ENCODE peak calls at places on chromosome 10, in four cellular contexts. P is IMR-90, H is lower lobe of right lung, O is tibial nerve. K is an unnamed sample.

GRCh38 chr10:114406455-114406854 is 2.2 kb upstream of the AFAP1L2 start:
- DNase-seq in H (no peak), O (no peak), P (no peak), K (no peak)

GRCh38 chr10:4475796-4476195 is 350.2 kb upstream of the AKR1E2 start:
- DNase-seq in H (no peak), O (no peak), P (no peak), K (no peak)

GRCh38 chr10:103724771-103725170 is 130.6 kb downstream of the SH3PXD2A start:
- DNase-seq in P (no peak), H (no peak), O (no peak), K (no peak)

GRCh38 chr10:5598085-5598690 is 68.2 kb downstream of the ASB13 start:
- DNase-seq in P (no peak), H (no peak), O (no peak), K (no peak)

GRCh38 chr10:53453196-53453595 is 680.6 kb upstream of the MBL2 start:
- DNase-seq in H (no peak), O (no peak), P (no peak), K (no peak)

GRCh38 chr10:132946311-132946710 is 3.9 kb upstream of the CFAP46 start:
- DNase-seq in H (no peak), P (no peak), O (no peak), K (no peak)

GRCh38 chr10:75401569-75402485 is at the start of gene ZNF503:
- DNase-seq in P (peak; percentile 97), H (peak; percentile 97), O (peak; percentile 94), K (peak; percentile 96)

GRCh38 chr10:113179270-113179669 is 229.2 kb downstream of the TCF7L2 start:
- DNase-seq in H (peak; percentile 79), O (peak; percentile 28), P (no peak), K (no peak)

GRCh38 chr10:52597189-52597863 is 175.3 kb downstream of the MBL2 start:
- DNase-seq in P (no peak), O (no peak), H (no peak), K (no peak)

GRCh38 chr10:22315455-22316285 is 518 bp upstream of the COMMD3 start:
- DNase-seq in P (no peak), O (no peak), H (no peak), K (no peak)

DNA sequence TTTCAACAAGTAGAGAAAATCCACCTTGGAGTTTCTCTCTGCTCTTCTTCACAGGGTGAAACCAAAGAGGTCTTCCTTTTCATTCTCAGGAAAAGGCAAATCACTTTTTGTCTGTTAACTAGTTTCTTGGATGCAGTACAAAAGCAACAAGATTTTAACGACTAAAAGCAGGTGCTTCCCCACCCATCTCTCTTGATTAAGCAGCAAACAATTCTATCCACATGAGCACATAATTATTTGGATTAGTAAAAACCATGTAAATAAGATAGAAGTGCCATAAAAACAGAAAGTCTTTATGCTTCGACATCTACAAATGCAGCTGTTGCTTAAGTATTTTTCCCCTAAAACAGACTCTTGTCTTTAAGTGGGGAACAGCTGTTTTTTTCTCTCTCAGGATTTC is 37.4 kb downstream of the USP54 start:
- DNase-seq in O (no peak), H (no peak), P (no peak), K (no peak)
- H3K27ac ChIP-seq in O (peak overlapping the region; percentile 76), H (no peak overlapping the region), P (no peak overlapping the region), K (peak overlapping the region; percentile 94)

DNA sequence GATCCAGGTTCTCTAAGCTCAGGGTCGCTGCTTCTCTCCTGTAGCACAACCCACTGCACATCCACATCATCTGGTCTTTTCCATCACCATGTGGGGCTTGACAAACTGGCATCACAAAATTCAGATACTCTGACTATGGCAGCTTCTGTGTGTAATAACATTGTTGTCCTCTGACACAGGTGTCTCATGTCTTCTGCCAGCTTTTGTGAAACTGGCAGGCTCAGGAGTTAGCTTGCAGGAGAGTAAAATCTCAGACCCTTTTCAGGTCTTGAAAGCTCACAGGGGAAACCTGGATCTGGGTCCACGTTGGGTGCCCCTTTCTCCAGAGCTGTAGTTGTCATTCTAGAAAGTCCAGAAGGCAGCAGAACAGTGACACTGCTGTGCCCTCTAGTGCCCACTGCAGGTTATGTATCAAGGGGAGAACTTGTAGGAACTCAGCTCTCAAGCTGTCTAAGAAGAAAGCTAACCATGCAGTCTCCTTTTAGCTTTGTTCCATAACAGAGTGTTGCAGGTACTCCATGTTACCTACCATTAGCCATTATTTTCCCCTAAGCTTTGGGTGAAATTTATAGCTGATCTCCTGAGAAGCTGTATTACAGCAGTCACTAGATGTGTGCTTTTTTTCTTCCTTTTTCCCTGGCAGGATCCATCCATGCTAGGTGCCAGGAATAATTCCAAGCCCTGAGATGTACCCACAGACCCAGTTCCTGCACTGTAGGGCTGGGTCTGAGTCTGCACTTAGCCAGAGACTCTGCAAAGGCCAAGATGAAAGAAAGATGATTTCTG is 102.7 kb downstream of the ZNF248 start:
- DNase-seq in H (no peak), P (no peak), O (no peak), K (no peak)
- TF ChIP-seq CTCF in H (peak; percentile 46), P (peak; percentile 42), O (peak; percentile 10), K (peak; percentile 39)

DNA sequence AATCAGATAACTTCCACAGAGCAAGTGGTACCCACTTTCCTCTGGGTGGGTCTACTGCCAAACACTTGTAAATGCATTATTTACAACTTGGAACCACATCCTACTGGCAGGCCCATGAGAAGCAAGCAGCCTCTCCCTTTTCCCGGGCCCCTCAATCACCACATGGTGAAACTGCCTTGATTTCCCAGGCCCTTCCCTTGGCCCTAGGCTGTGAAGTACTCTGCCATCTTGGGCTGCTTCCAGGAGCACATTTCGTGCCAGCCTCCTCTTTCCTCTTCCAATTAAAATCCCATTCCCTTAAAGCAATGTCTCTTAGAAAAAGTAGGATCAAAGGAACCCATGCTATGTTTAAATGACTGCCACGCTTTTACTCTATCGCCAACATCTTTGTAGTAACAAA is 71.4 kb downstream of the CUZD1 start:
- DNase-seq in P (no peak), H (no peak), O (no peak), K (no peak)
- H3K27me3 ChIP-seq in P (no peaks in the 10 kb centered on the region), H (no peaks in the 10 kb centered on the region), O (no peaks in the 10 kb centered on the region), K (no peaks in the 10 kb centered on the region)

GRCh38 chr10:16644146-16644545 is 122.5 kb upstream of the C1QL3 start:
- DNase-seq in H (no peak), O (no peak), P (peak; percentile 69), K (no peak)
- H3K27ac ChIP-seq in H (no peak overlapping the region), O (no peak overlapping the region), P (no peak overlapping the region), K (no peak overlapping the region)

GRCh38 chr10:12716042-12716441 is 285.5 kb downstream of the CCDC3 start:
- DNase-seq in O (no peak), H (no peak), P (no peak), K (no peak)

GRCh38 chr10:12720217-12720981 is 281.1 kb downstream of the CCDC3 start:
- DNase-seq in O (peak; percentile 93), H (peak; percentile 93), P (peak; percentile 97), K (no peak)

GRCh38 chr10:12721334-12721733 is 280.2 kb downstream of the CCDC3 start:
- DNase-seq in P (no peak), O (no peak), H (no peak), K (no peak)

GRCh38 chr10:12719365-12719764 is 282.1 kb downstream of the CCDC3 start:
- DNase-seq in H (no peak), P (peak; percentile 39), O (no peak), K (no peak)

GRCh38 chr10:12717981-12718707 is 283.4 kb downstream of the CCDC3 start:
- DNase-seq in H (no peak), P (peak; percentile 56), O (no peak), K (no peak)
- TF ChIP-seq CTCF in H (no peak), P (peak; percentile 38), O (no peak), K (peak; percentile 59)

GRCh38 chr10:100735345-100736143 is 9.8 kb upstream of the PAX2 start:
- DNase-seq in O (no peak), H (no peak), P (no peak), K (no peak)
- H3K27me3 ChIP-seq in O (peaks cover 10% of the 10 kb centered on the region), H (peaks cover 97% of the 10 kb centered on the region), P (peaks cover 96% of the 10 kb centered on the region), K (peaks cover 96% of the 10 kb centered on the region)

K was measured in dorsolateral prefrontal cortex.